ENCODE peak calls at places on chromosomes 6 and 20, in nine cellular contexts. V is lung; Z is NCI-H2081; Q is stimulated activated CD8-positive, alpha-beta memory T cell treated with anti-CD3 and anti-CD28 coated beads, Interleukin-15, amount 100 ng/mL, for 48 hours; M is HEK293T; G is stimulated activated naive CD4-positive, alpha-beta T cell; D is tibial nerve; A is GM12892; X is adipocyte. B is an unnamed sample.

GRCh38 chr20:329851-330232 is 4.5 kb downstream of the SOX12 start:
- DNase-seq in V (no peak), M (no peak), X (no peak), G (no peak), Q (no peak), D (no peak), A (no peak), Z (no peak), B (no peak)

GRCh38 chr6:18997375-18997826 is 610.3 kb downstream of the RNF144B start:
- DNase-seq in X (peak), Q (no peak), M (peak), G (no peak), V (no peak), Z (peak), A (no peak), D (no peak), B (no peak)

GRCh38 chr6:158762787-158763439 is 56.3 kb downstream of the EZR start:
- DNase-seq in A (no peak), Q (no peak), V (no peak), X (no peak), M (no peak), D (no peak), G (no peak), Z (no peak), B (no peak)

GRCh38 chr6:113854531-113855499 is 2.3 kb upstream of the MARCKS start:
- DNase-seq in V (peak), G (no peak), Z (peak), M (peak), D (peak), X (peak), A (peak), Q (no peak), B (peak)

GRCh38 chr6:36793296-36793912 is 45.8 kb downstream of the CPNE5 start:
- DNase-seq in G (no peak), M (no peak), Z (no peak), D (no peak), Q (no peak), X (no peak), V (no peak), A (no peak), B (no peak)

GRCh38 chr20:1415667-1416468 is 23.0 kb upstream of the FKBP1A start:
- DNase-seq in V (no peak), M (no peak), Z (no peak), G (no peak), A (no peak), D (no peak), X (peak), Q (no peak), B (no peak)

GRCh38 chr6:167152858-167153257 is 4.9 kb downstream of the GPR31 start:
- DNase-seq in Q (no peak), D (no peak), A (no peak), G (no peak), M (no peak), X (no peak), V (no peak), Z (no peak), B (no peak)

GRCh38 chr20:62727584-62728027 is 19.0 kb downstream of the NTSR1 start:
- DNase-seq in Q (no peak), V (no peak), X (no peak), Z (no peak), A (no peak), D (no peak), G (no peak), M (no peak), B (peak)

GRCh38 chr6:37695273-37695672 is 2.4 kb downstream of the MDGA1 start:
- DNase-seq in G (no peak), V (no peak), X (no peak), Z (no peak), Q (no peak), A (no peak), D (no peak), M (no peak), B (no peak)

GRCh38 chr6:13479971-13480434 is 7.4 kb downstream of the GFOD1 start:
- DNase-seq in G (no peak), Q (no peak), V (no peak), D (no peak), X (no peak), Z (no peak), A (no peak), M (no peak), B (no peak)

GRCh38 chr6:215335-216034 is 76.8 kb upstream of the DUSP22 start:
- DNase-seq in M (no peak), Q (peak), X (no peak), A (no peak), D (no peak), V (peak), G (no peak), Z (no peak), B (no peak)

GRCh38 chr6:85864453-85865401 is 222.0 kb upstream of the SYNCRIP start:
- DNase-seq in D (no peak), Z (no peak), G (no peak), V (no peak), X (peak), A (no peak), Q (no peak), M (no peak), B (no peak)

GRCh38 chr6:125945378-125946141 is 11.0 kb upstream of the HINT3 start:
- DNase-seq in D (no peak), A (no peak), G (no peak), Q (no peak), M (no peak), X (peak), V (no peak), Z (no peak), B (no peak)

GRCh38 chr20:38146628-38147027 is 18.4 kb downstream of the TGM2 start:
- DNase-seq in A (no peak), M (no peak), D (no peak), X (no peak), Z (no peak), V (no peak), G (no peak), Q (no peak), B (no peak)

GRCh38 chr6:109526905-109527628 is 44.0 kb upstream of the ZBTB24 start:
- DNase-seq in M (peak), A (no peak), Z (peak), V (peak), X (peak), G (peak), D (peak), Q (peak), B (no peak)

GRCh38 chr6:18154507-18155272 is at the start of gene TPMT:
- DNase-seq in A (no peak), G (no peak), X (peak), Q (no peak), Z (peak), V (no peak), D (no peak), M (no peak), B (peak)

GRCh38 chr6:63923139-63923739 is 287.6 kb downstream of the PHF3 start:
- DNase-seq in G (no peak), M (peak), D (no peak), V (no peak), X (peak), Q (no peak), Z (peak), A (no peak), B (no peak)

GRCh38 chr6:136971609-136972008 is 49.5 kb downstream of the SLC35D3 start:
- DNase-seq in V (no peak), Z (no peak), A (no peak), G (no peak), X (no peak), Q (no peak), D (no peak), M (no peak), B (no peak)

GRCh38 chr6:166304106-166304505 is 4.1 kb downstream of the PRR18 start:
- DNase-seq in A (no peak), M (no peak), Q (no peak), G (no peak), X (no peak), Z (no peak), D (no peak), V (no peak), B (no peak)

GRCh38 chr6:97473979-97474378 is 191.0 kb upstream of the MMS22L start:
- DNase-seq in Z (no peak), X (no peak), Q (no peak), A (no peak), M (no peak), D (no peak), V (no peak), G (no peak), B (no peak)

GRCh38 chr6:139588734-139589418 is 214.4 kb upstream of the CITED2 start:
- DNase-seq in X (peak), D (no peak), A (no peak), Q (no peak), V (no peak), M (no peak), Z (no peak), G (no peak), B (no peak)

GRCh38 chr20:15922556-15922955 is 650.7 kb downstream of the KIF16B start:
- DNase-seq in A (no peak), X (no peak), G (no peak), V (no peak), Z (no peak), M (no peak), D (no peak), Q (no peak), B (no peak)

GRCh38 chr20:44861547-44862006 is 23.9 kb upstream of the YWHAB start:
- DNase-seq in M (no peak), V (no peak), D (no peak), A (no peak), Z (no peak), X (peak), G (no peak), Q (no peak), B (peak)

GRCh38 chr6:80439721-80440488 is 333.4 kb downstream of the BCKDHB start:
- DNase-seq in D (no peak), M (no peak), G (no peak), V (no peak), A (no peak), X (no peak), Q (no peak), Z (no peak), B (no peak)

GRCh38 chr6:167840526-167841179 is 13.9 kb downstream of the AFDN start:
- DNase-seq in V (no peak), Q (no peak), X (no peak), D (no peak), A (no peak), G (no peak), M (no peak), Z (no peak), B (no peak)

B was measured in aorta.